ENCODE peak calls at places on chromosomes 6 and 20, in five cellular contexts. S is uterus, B is H1, E is left lung, O is H7. R is an unnamed sample.

GRCh38 chr6:79949235-79949634 is 1.9 kb upstream of the ELOVL4 start:
- DNase-seq in E (no peak), O (peak), B (no peak), S (no peak), R (peak)

GRCh38 chr20:19976595-19977372 is 40.4 kb upstream of the NAA20 start:
- DNase-seq in S (peak), B (peak), E (peak), O (peak), R (peak)

GRCh38 chr20:51385941-51386530 is 156.5 kb downstream of the NFATC2 start:
- DNase-seq in S (no peak), E (no peak), O (peak), B (no peak), R (peak)

GRCh38 chr6:18391018-18391417 is 3.9 kb downstream of the RNF144B start:
- DNase-seq in O (no peak), S (no peak), E (no peak), B (no peak), R (no peak)

GRCh38 chr6:108961077-108961476 is 112.9 kb downstream of the ARMC2 start:
- DNase-seq in S (no peak), E (no peak), O (no peak), B (no peak), R (no peak)

GRCh38 chr6:129844118-129844891 is 16.8 kb downstream of the TMEM244 start:
- DNase-seq in B (peak), O (peak), S (no peak), E (no peak), R (peak)

GRCh38 chr6:66964216-66964615 is 1257.2 kb upstream of the EYS start:
- DNase-seq in O (no peak), E (no peak), B (no peak), S (no peak), R (no peak)

GRCh38 chr6:113997106-113997505 is 26.2 kb upstream of the HDAC2 start:
- DNase-seq in O (no peak), S (no peak), E (no peak), B (no peak), R (peak)

GRCh38 chr6:15516923-15517560 is 145.8 kb downstream of the DTNBP1 start:
- DNase-seq in B (no peak), E (no peak), S (no peak), O (no peak), R (no peak)

GRCh38 chr6:168507297-168507696 is 66.3 kb downstream of the SMOC2 start:
- DNase-seq in S (no peak), O (no peak), B (no peak), E (peak), R (no peak)

GRCh38 chr6:169968541-169969270 is 217.3 kb downstream of the ERMARD start:
- DNase-seq in S (no peak), B (no peak), E (no peak), O (peak), R (no peak)

GRCh38 chr6:32406197-32406596 is 784 bp downstream of the BTNL2 start:
- DNase-seq in B (no peak), O (no peak), S (no peak), E (no peak), R (no peak)

GRCh38 chr20:24490598-24490997 is 21.2 kb downstream of the SYNDIG1 start:
- DNase-seq in S (no peak), O (no peak), B (no peak), E (no peak), R (no peak)

GRCh38 chr6:5012531-5012930 is 8.7 kb upstream of the RPP40 start:
- DNase-seq in E (no peak), B (no peak), S (no peak), O (no peak), R (peak)
- H3K4me3 ChIP-seq in E (no peak), B (no peak), S (no peak), O (no peak), R (no peak)

GRCh38 chr20:45841407-45842129 is 8.0 kb downstream of the SNX21 start:
- DNase-seq in E (no peak), B (no peak), S (no peak), O (no peak), R (no peak)
- H3K4me3 ChIP-seq in E (no peak), B (no peak), S (no peak), O (no peak), R (no peak)

DNA sequence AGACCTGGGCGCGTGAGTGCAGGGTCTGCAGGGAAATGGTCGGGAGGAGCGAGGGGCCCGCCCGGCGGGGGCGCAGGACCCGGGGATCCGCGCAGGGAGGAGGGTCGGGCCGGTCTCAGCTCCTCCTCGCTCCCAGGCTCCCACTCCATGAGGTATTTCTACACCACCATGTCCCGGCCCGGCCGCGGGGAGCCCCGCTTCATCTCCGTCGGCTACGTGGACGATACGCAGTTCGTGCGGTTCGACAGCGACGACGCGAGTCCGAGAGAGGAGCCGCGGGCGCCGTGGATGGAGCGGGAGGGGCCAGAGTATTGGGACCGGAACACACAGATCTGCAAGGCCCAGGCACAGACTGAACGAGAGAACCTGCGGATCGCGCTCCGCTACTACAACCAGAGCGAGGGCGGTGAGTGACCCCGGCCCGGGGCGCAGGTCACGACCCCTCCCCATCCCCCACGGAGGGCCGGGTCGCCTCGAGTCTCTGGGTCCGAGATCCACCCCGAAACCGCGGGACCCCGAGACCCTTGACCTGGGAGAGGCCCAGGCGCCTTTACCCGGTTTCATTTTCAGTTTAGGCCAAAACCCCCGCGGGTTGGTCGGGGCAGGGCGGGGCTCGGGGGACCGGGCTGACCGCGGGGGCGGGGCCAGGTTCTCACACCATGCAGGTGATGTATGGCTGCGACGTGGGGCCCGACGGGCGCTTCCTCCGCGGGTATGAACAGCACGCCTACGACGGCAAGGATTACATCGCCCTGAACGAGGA is 54.3 kb upstream of the HLA-A start:
- DNase-seq in B (no peak), E (peak), S (peak), O (peak), R (peak)
- H3K4me3 ChIP-seq in B (peak), E (peak), S (peak), O (peak), R (peak)

DNA sequence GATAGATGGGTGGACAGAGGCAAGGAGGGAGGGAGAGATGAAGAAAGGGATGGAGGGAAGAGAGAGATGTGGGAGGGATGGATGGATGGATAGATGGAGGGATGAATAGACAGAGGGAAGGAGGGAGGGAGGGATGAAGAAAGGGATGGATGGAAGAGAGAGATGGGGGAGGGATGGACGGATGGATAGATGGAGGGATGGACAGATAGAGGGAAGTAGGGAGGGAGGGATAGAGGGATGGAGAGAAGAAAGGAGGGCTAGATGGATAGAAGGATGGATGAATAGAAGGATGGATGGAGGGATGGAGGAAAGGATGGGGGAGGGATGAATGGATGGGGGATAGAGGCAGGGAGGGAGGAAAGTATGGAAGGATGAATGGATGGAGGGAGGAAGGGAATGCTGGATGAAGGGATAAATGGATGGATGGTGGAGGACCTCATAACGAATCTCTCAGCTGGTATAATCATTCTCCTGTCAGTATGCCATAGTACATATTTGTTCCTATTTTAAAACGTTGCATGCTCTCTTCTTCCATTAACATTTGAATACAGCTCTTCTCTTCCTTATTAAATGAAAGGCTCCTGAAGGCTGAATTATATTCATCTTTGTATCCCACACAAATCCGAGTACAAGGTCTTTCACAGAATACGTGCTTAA is 136.4 kb downstream of the HIVEP2 start:
- DNase-seq in B (no peak), O (no peak), S (no peak), E (no peak), R (no peak)
- H3K4me3 ChIP-seq in B (no peak), O (no peak), S (no peak), E (no peak), R (no peak)

GRCh38 chr20:62926229-62927127 is at the start of gene DIDO1:
- DNase-seq in S (peak), B (no peak), E (peak), O (peak), R (peak)

GRCh38 chr20:62929051-62929538 is 2.8 kb upstream of the DIDO1 start:
- DNase-seq in O (peak), E (peak), S (peak), B (no peak), R (peak)

GRCh38 chr20:62925420-62926228 is 681 bp downstream of the DIDO1 start:
- DNase-seq in B (no peak), S (no peak), E (peak), O (peak), R (peak)

GRCh38 chr20:62927128-62927705 is 912 bp upstream of the DIDO1 start:
- DNase-seq in B (no peak), O (no peak), E (no peak), S (no peak), R (no peak)

GRCh38 chr20:62928246-62928939 is 2.1 kb upstream of the DIDO1 start:
- DNase-seq in S (no peak), B (no peak), O (peak), E (no peak), R (no peak)
- H3K4me3 ChIP-seq in S (peak), B (peak), O (peak), E (peak), R (peak)

GRCh38 chr6:8180327-8181161 is 78.2 kb upstream of the EEF1E1 start:
- DNase-seq in S (no peak), B (no peak), O (peak), E (no peak), R (peak)
- H3K4me3 ChIP-seq in S (no peak), B (peak), O (no peak), E (no peak), R (no peak)

R was measured in fibroblast of the aortic adventitia.